ENCODE peak calls at places on chromosomes 12 and 14, in four cellular contexts. D is fibroblast of lung, H is sigmoid colon, P is stomach. X is an unnamed sample.

GRCh38 chr12:105485321-105485910 is 154.9 kb downstream of the C12orf75 start:
- DNase-seq in D (peak; percentile 89), H (no peak), P (no peak), X (no peak)

GRCh38 chr14:89025581-89026236 is 201.3 kb downstream of the TTC8 start:
- DNase-seq in D (no peak), H (no peak), P (no peak), X (no peak)

GRCh38 chr14:104392396-104393198 is 187.0 kb upstream of the C14orf180 start:
- DNase-seq in D (no peak), H (no peak), P (no peak), X (no peak)

GRCh38 chr14:106268013-106268727 is 741.8 kb downstream of the TMEM121 start:
- DNase-seq in D (no peak), H (no peak), P (peak; percentile 55), X (no peak)

GRCh38 chr12:28489256-28489655 is 299.0 kb downstream of the CCDC91 start:
- DNase-seq in D (peak; percentile 78), H (no peak), P (no peak), X (no peak)

GRCh38 chr12:67827820-67828383 is 161.3 kb upstream of the IFNG-AS1 start:
- DNase-seq in D (peak; percentile 100), H (peak; percentile 73), P (no peak), X (no peak)

GRCh38 chr12:102317155-102317554 is 119.5 kb upstream of the PMCH start:
- DNase-seq in D (no peak), H (no peak), P (no peak), X (no peak)

GRCh38 chr14:100339757-100340453 is 16.8 kb downstream of the SLC25A47 start:
- DNase-seq in D (no peak), H (no peak), P (no peak), X (no peak)

GRCh38 chr14:106530423-106531107 is 1004.2 kb downstream of the TMEM121 start:
- DNase-seq in D (no peak), H (no peak), P (no peak), X (no peak)

GRCh38 chr14:52063107-52063506 is 5.8 kb downstream of the NID2 start:
- DNase-seq in D (peak; percentile 36), H (no peak), P (no peak), X (no peak)

GRCh38 chr14:20610002-20610765 is 19.0 kb upstream of the RNASE12 start:
- DNase-seq in D (peak; percentile 78), H (peak; percentile 91), P (peak; percentile 84), X (peak; percentile 86)

GRCh38 chr14:95315156-95315555 is 4.6 kb downstream of the CLMN start:
- DNase-seq in D (no peak), H (no peak), P (no peak), X (no peak)

GRCh38 chr12:60842166-60842565 is 1246.3 kb downstream of the SLC16A7 start:
- DNase-seq in D (no peak), H (no peak), P (no peak), X (no peak)

GRCh38 chr12:29741342-29742241 is 42.1 kb downstream of the TMTC1 start:
- DNase-seq in D (peak; percentile 93), H (no peak), P (no peak), X (no peak)

GRCh38 chr12:7327913-7328312 is 24.0 kb downstream of the ACSM4 start:
- DNase-seq in D (no peak), H (no peak), P (no peak), X (no peak)

GRCh38 chr14:84282618-84283017 is 1247.3 kb upstream of the FLRT2 start:
- DNase-seq in D (no peak), H (no peak), P (no peak), X (no peak)

GRCh38 chr14:88613552-88614010 is 50.7 kb downstream of the ZC3H14 start:
- DNase-seq in D (peak; percentile 90), H (no peak), P (peak; percentile 27), X (peak; percentile 30)

GRCh38 chr12:42236017-42236416 is 2.0 kb downstream of the YAF2 start:
- DNase-seq in D (peak; percentile 32), H (no peak), P (no peak), X (no peak)

GRCh38 chr12:101001669-101002068 is 207.1 kb downstream of the ANO4 start:
- DNase-seq in D (no peak), H (no peak), P (no peak), X (no peak)

GRCh38 chr14:75442642-75443041 is 14.8 kb downstream of the JDP2 start:
- DNase-seq in D (peak; percentile 52), H (no peak), P (no peak), X (no peak)

GRCh38 chr12:123767613-123768012 is 5.5 kb downstream of the DNAH10 start:
- DNase-seq in D (no peak), H (no peak), P (no peak), X (no peak)

GRCh38 chr12:127507336-127507735 is 759.6 kb upstream of the TMEM132C start:
- DNase-seq in D (no peak), H (no peak), P (no peak), X (no peak)

GRCh38 chr14:81471062-81471461 is 62.6 kb downstream of the SEL1L start:
- DNase-seq in D (no peak), H (no peak), P (no peak), X (no peak)

GRCh38 chr14:29216774-29217232 is 450.2 kb downstream of the FOXG1 start:
- DNase-seq in D (peak; percentile 57), H (no peak), P (no peak), X (no peak)

GRCh38 chr12:132268674-132269073 is 60.7 kb downstream of the GALNT9 start:
- DNase-seq in D (no peak), H (no peak), P (no peak), X (no peak)

GRCh38 chr14:102080183-102081080 is 6.4 kb downstream of the HSP90AA1 start:
- DNase-seq in D (no peak), H (no peak), P (no peak), X (no peak)

GRCh38 chr14:88983755-88984154 is 159.3 kb downstream of the TTC8 start:
- DNase-seq in D (peak; percentile 97), H (no peak), P (no peak), X (no peak)

GRCh38 chr14:68856572-68856971 is 63.7 kb upstream of the ZFP36L1 start:
- DNase-seq in D (no peak), H (no peak), P (no peak), X (no peak)

GRCh38 chr12:127810026-127810425 is 456.9 kb upstream of the TMEM132C start:
- DNase-seq in D (peak; percentile 99), H (no peak), P (no peak), X (no peak)

GRCh38 chr12:48296586-48297396 is 53.9 kb downstream of the ZNF641 start:
- DNase-seq in D (peak; percentile 81), H (peak; percentile 88), P (peak; percentile 80), X (peak; percentile 89)

GRCh38 chr14:61335876-61336275 is 14.5 kb downstream of the PRKCH start:
- DNase-seq in D (no peak), H (no peak), P (no peak), X (no peak)

GRCh38 chr12:114838480-114838879 is 154.5 kb upstream of the TBX3 start:
- DNase-seq in D (no peak), H (no peak), P (no peak), X (no peak)

GRCh38 chr12:108853426-108853825 is 4.0 kb downstream of the SSH1 start:
- DNase-seq in D (no peak), H (no peak), P (no peak), X (no peak)

GRCh38 chr12:109963743-109964429 is 32.3 kb downstream of the GIT2 start:
- DNase-seq in D (peak; percentile 84), H (no peak), P (no peak), X (no peak)

GRCh38 chr12:13211859-13212664 is 15.5 kb downstream of the EMP1 start:
- DNase-seq in D (peak; percentile 57), H (peak; percentile 76), P (peak; percentile 66), X (peak; percentile 77)

GRCh38 chr12:16389594-16389993 is 42.1 kb downstream of the MGST1 start:
- DNase-seq in D (peak; percentile 90), H (no peak), P (no peak), X (no peak)

GRCh38 chr12:92365333-92365732 is 219.7 kb upstream of the BTG1 start:
- DNase-seq in D (no peak), H (no peak), P (no peak), X (no peak)

GRCh38 chr14:58701576-58701975 is 63.8 kb downstream of the DACT1 start:
- DNase-seq in D (no peak), H (no peak), P (no peak), X (no peak)

GRCh38 chr12:30437616-30438015 is 258.1 kb downstream of the IPO8 start:
- DNase-seq in D (no peak), H (no peak), P (no peak), X (no peak)

GRCh38 chr12:25788707-25789106 is 169.8 kb upstream of the RASSF8 start:
- DNase-seq in D (no peak), H (no peak), P (no peak), X (no peak)
- H3K27ac ChIP-seq in D (no peak overlapping the region), H (no peak overlapping the region), P (no peak overlapping the region), X (no peak overlapping the region)

GRCh38 chr12:53868516-53868986 is 70.1 kb upstream of the HOXC13 start:
- DNase-seq in D (no peak), H (no peak), P (no peak), X (no peak)
- H3K27me3 ChIP-seq in D (no peaks in the 10 kb centered on the region), H (no peaks in the 10 kb centered on the region), P (no peaks in the 10 kb centered on the region), X (peaks cover 6% of the 10 kb centered on the region)

DNA sequence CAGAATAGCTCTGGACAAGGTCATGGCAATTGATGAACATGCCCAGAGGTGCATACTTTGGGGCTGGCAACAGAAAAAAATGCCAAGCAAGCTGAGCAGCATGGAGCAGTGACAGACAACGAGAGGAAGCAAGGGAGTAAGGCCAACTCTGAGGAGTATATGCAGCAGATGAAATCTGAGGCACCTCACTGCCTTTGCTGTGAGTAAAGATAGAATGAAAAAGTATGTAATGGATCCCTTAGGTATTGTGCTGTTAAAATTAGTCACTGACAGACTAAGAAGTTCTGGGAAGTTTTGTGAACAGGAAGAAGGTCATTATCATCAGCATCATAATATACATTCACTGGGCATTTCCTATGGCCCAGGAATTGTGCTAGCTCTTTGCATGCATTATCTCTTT is 269.9 kb downstream of the DUSP6 start:
- DNase-seq in D (peak; percentile 15), H (no peak), P (no peak), X (no peak)
- H3K4me1 ChIP-seq in D (no peaks in the 10 kb centered on the region), H (no peaks in the 10 kb centered on the region), P (peaks cover 3% of the 10 kb centered on the region), X (peaks cover 20% of the 10 kb centered on the region)

DNA sequence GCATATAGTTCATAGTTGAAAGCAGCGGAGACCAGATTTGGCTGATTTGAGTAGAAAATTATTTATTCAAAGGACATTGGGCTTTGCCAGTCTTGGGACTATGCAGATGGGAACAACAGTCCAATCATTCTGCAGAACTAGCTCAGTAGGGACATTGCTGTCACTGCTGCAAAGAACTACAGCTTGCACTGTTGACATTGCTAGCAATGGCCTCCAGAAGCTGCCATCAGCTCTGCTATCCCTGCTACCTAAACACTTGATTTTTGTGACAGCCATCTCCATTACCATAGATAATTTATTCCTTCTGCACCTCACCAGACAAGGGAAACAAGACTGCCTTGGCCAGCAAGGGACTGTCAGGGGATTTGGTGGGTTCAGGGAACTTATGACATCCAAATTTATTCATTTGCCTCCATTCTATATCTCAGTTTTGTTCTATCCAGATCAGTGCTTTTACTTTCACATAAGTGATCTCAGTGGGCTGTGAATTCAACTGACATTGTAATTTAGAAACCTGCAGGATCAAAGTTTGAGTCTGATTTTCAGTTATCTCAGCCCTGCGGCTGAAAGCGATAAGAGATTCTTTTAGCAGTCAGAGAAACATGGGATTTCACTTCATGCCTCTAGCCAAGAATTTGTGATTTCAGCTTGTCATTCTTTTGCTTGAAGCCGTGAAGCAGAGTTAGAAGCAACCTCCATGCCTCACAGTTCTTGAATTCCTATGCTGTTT is 136.7 kb upstream of the FBXO33 start:
- DNase-seq in D (no peak), H (no peak), P (no peak), X (no peak)
- H3K27ac ChIP-seq in D (no peak overlapping the region), H (no peak overlapping the region), P (no peak overlapping the region), X (no peak overlapping the region)

X was measured in pancreas.